ENCODE peak calls at places on chromosomes 11 and 22, in five cellular contexts. X, W, Y, B and I are unnamed samples.

GRCh38 chr22:36948273-36949055 is 35.0 kb downstream of the CSF2RB start:
- DNase-seq in B (no peak), X (no peak), W (no peak), Y (no peak), I (no peak)

GRCh38 chr11:15565846-15566245 is 451.1 kb downstream of the INSC start:
- DNase-seq in X (no peak), W (no peak), B (no peak), Y (peak; percentile 40), I (no peak)

GRCh38 chr11:1826552-1827094 is 8.2 kb upstream of the SYT8 start:
- DNase-seq in B (no peak), X (peak; percentile 43), Y (no peak), W (no peak), I (no peak)

GRCh38 chr22:44360686-44361381 is 48.1 kb upstream of the SHISAL1 start:
- DNase-seq in W (no peak), Y (no peak), X (peak; percentile 82), B (peak; percentile 69), I (peak; percentile 50)

GRCh38 chr11:44811841-44812448 is 85.2 kb downstream of the TSPAN18 start:
- DNase-seq in W (no peak), X (no peak), B (no peak), Y (peak; percentile 17), I (no peak)

GRCh38 chr22:30277547-30278344 is 11.1 kb upstream of the OSM start:
- DNase-seq in X (no peak), Y (no peak), W (no peak), B (peak; percentile 51), I (no peak)

GRCh38 chr11:12287374-12288211 is 89.8 kb upstream of the PARVA start:
- DNase-seq in W (no peak), Y (peak; percentile 18), B (peak; percentile 81), X (peak; percentile 89), I (peak; percentile 42)

GRCh38 chr22:28594784-28595324 is 84.8 kb downstream of the TTC28 start:
- DNase-seq in Y (peak; percentile 65), W (no peak), B (no peak), X (peak; percentile 67), I (no peak)

GRCh38 chr11:68693484-68693882 is 9.1 kb downstream of the GAL start:
- DNase-seq in W (no peak), Y (no peak), X (no peak), B (no peak), I (no peak)

GRCh38 chr11:60906132-60906972 is at the start of gene PRPF19:
- DNase-seq in Y (peak; percentile 95), B (peak; percentile 96), X (peak; percentile 95), W (peak; percentile 98), I (peak; percentile 98)

GRCh38 chr11:12008790-12009616 is 577 bp upstream of the DKK3 start:
- DNase-seq in Y (peak; percentile 81), X (peak; percentile 76), W (no peak), B (peak; percentile 67), I (no peak)

GRCh38 chr11:96342971-96343711 is at the start of gene MAML2:
- DNase-seq in Y (peak; percentile 86), B (peak; percentile 94), W (peak; percentile 83), X (peak; percentile 91), I (peak; percentile 94)

GRCh38 chr11:18046116-18046777 is at the start of gene TPH1:
- DNase-seq in W (no peak), Y (peak; percentile 77), B (peak; percentile 69), X (no peak), I (peak; percentile 39)

GRCh38 chr22:20021196-20022181 is 579 bp downstream of the TANGO2 start:
- DNase-seq in Y (peak; percentile 31), W (no peak), X (peak; percentile 8), B (peak; percentile 83), I (peak; percentile 64)

GRCh38 chr11:123430736-123431356 is 777 bp downstream of the GRAMD1B start:
- DNase-seq in W (peak; percentile 30), Y (no peak), X (no peak), B (peak; percentile 72), I (peak; percentile 56)

GRCh38 chr22:32528316-32528715 is 53.7 kb downstream of the FBXO7 start:
- DNase-seq in W (no peak), B (no peak), Y (no peak), X (no peak), I (no peak)

GRCh38 chr11:82869657-82870056 is 30.6 kb downstream of the PRCP start:
- DNase-seq in B (no peak), W (no peak), X (no peak), Y (no peak), I (no peak)

GRCh38 chr22:25172153-25172552 is 27.5 kb upstream of the CRYBB3 start:
- DNase-seq in Y (no peak), B (no peak), W (no peak), X (peak; percentile 24), I (no peak)

GRCh38 chr22:32752326-32752725 is 49.2 kb upstream of the TIMP3 start:
- DNase-seq in W (no peak), B (no peak), X (no peak), Y (no peak), I (no peak)

GRCh38 chr11:46112961-46113617 is 8.2 kb downstream of the PHF21A start:
- DNase-seq in X (peak; percentile 75), Y (peak; percentile 19), W (no peak), B (no peak), I (no peak)

GRCh38 chr11:111637885-111638284 is 35.6 kb downstream of the SIK2 start:
- DNase-seq in X (no peak), Y (no peak), B (no peak), W (no peak), I (no peak)

GRCh38 chr22:50613291-50613981 is 12.8 kb downstream of the MAPK8IP2 start:
- DNase-seq in B (no peak), W (no peak), Y (no peak), X (no peak), I (peak; percentile 83)

GRCh38 chr11:35943761-35944502 is at the start of gene LDLRAD3:
- DNase-seq in X (peak; percentile 84), B (peak; percentile 83), W (peak; percentile 29), Y (peak; percentile 89), I (peak; percentile 70)

GRCh38 chr22:31883989-31884388 is 60.3 kb upstream of the YWHAH start:
- DNase-seq in W (no peak), B (no peak), Y (no peak), X (no peak), I (no peak)

GRCh38 chr11:47565340-47566165 is at the start of gene PTPMT1:
- DNase-seq in B (peak; percentile 83), X (peak; percentile 75), W (peak; percentile 56), Y (peak; percentile 82), I (peak; percentile 69)

GRCh38 chr11:61747389-61748285 is 4.8 kb upstream of the MYRF start:
- DNase-seq in X (peak; percentile 68), W (peak; percentile 9), B (peak; percentile 87), Y (peak; percentile 71), I (peak; percentile 77)

GRCh38 chr11:3840870-3841425 is at the start of gene RHOG:
- DNase-seq in Y (peak; percentile 89), W (peak; percentile 90), B (peak; percentile 88), X (peak; percentile 78), I (peak; percentile 89)

GRCh38 chr22:50218996-50219727 is 18.4 kb downstream of the SELENOO start:
- DNase-seq in W (no peak), X (peak; percentile 29), B (peak; percentile 86), Y (no peak), I (peak; percentile 88)

GRCh38 chr22:22710719-22711531 is 66.5 kb downstream of the GGTLC2 start:
- DNase-seq in W (peak; percentile 68), Y (peak; percentile 45), X (peak; percentile 42), B (peak; percentile 53), I (peak; percentile 69)

GRCh38 chr11:28347351-28347750 is 239.2 kb downstream of the METTL15 start:
- DNase-seq in X (no peak), W (no peak), Y (no peak), B (no peak), I (no peak)

GRCh38 chr11:125874556-125875124 is 12.8 kb upstream of the HYLS1 start:
- DNase-seq in B (peak; percentile 43), X (peak; percentile 58), W (no peak), Y (peak; percentile 78), I (peak; percentile 59)

GRCh38 chr11:116852261-116853125 is 15.1 kb upstream of the APOA1 start:
- DNase-seq in Y (no peak), W (no peak), B (no peak), X (no peak), I (no peak)

GRCh38 chr22:43491737-43492136 is 79.9 kb downstream of the MPPED1 start:
- DNase-seq in Y (no peak), X (no peak), W (no peak), B (no peak), I (no peak)

GRCh38 chr22:36445158-36445668 is 36.2 kb downstream of the TXN2 start:
- DNase-seq in X (no peak), B (peak; percentile 59), Y (peak; percentile 21), W (no peak), I (no peak)

GRCh38 chr11:70785372-70785771 is 387.0 kb downstream of the CTTN start:
- DNase-seq in W (no peak), B (no peak), X (no peak), Y (no peak), I (no peak)

GRCh38 chr11:65334696-65335295 is 1.1 kb downstream of the DPF2 start:
- DNase-seq in W (no peak), X (no peak), B (no peak), Y (no peak), I (no peak)

GRCh38 chr22:16932577-16932976 is 75.4 kb downstream of the GAB4 start:
- DNase-seq in B (no peak), X (peak; percentile 10), Y (no peak), W (no peak), I (peak; percentile 13)